ENCODE peak calls at places on chromosomes 13 and 19, in ten cellular contexts. J is anterior cingulate cortex; W is AG09319; V is activated CD4-positive, alpha-beta T cell treated with anti-CD3 and anti-CD28 coated beads, Interleukin-2, amount 10 ng/mL, durations not matched to agents 7 days and 5 days; X is NCI-H524 treated with DMSO at 0.1 percent for 48 hours; A is left ventricle myocardium inferior; M is midbrain; N is Daoy; S is glutamatergic neuron; Q is progenitor cell of endocrine pancreas. I is an unnamed sample.

GRCh38 chr13:27919299-27919933 is 384 bp upstream of the PDX1 start:
- DNase-seq in M (no peak), Q (no peak), N (no peak), J (no peak), S (no peak), W (no peak), A (no peak), V (no peak), X (no peak), I (no peak)

GRCh38 chr19:29022165-29022564 is 190.8 kb downstream of the UQCRFS1 start:
- DNase-seq in W (no peak), N (no peak), X (no peak), A (no peak), V (no peak), Q (no peak), M (no peak), J (no peak), S (no peak), I (no peak)

GRCh38 chr13:111567637-111568036 is 247.2 kb downstream of the TEX29 start:
- DNase-seq in V (no peak), Q (no peak), M (no peak), J (no peak), S (no peak), W (no peak), A (no peak), X (no peak), N (no peak), I (no peak)

GRCh38 chr19:47377801-47378200 is 28.7 kb downstream of the DHX34 start:
- DNase-seq in J (no peak), A (no peak), S (no peak), N (no peak), W (no peak), Q (no peak), X (no peak), M (no peak), V (no peak), I (no peak)

GRCh38 chr13:110642291-110642981 is 27.1 kb downstream of the NAXD start:
- DNase-seq in M (no peak), J (no peak), N (no peak), Q (no peak), V (no peak), W (no peak), S (no peak), A (no peak), X (no peak), I (no peak)

GRCh38 chr19:43707158-43707712 is 8.6 kb upstream of the IRGC start:
- DNase-seq in W (no peak), A (no peak), S (no peak), M (no peak), J (no peak), X (no peak), Q (no peak), V (no peak), N (no peak), I (no peak)

GRCh38 chr13:89496478-89496877 is 1825.3 kb downstream of the SLITRK5 start:
- DNase-seq in V (no peak), J (no peak), M (no peak), N (no peak), S (no peak), X (no peak), Q (no peak), W (no peak), A (no peak), I (no peak)

GRCh38 chr13:52447815-52448552 is 2.5 kb downstream of the VPS36 start:
- DNase-seq in J (no peak), W (no peak), Q (no peak), S (no peak), M (no peak), V (no peak), A (no peak), N (peak; percentile 18), X (no peak), I (no peak)

GRCh38 chr13:98942997-98943396 is 34.9 kb downstream of the DOCK9 start:
- DNase-seq in W (no peak), A (no peak), S (no peak), V (no peak), N (no peak), M (no peak), J (no peak), Q (no peak), X (no peak), I (no peak)

GRCh38 chr19:48516536-48516935 is 4.9 kb upstream of the LMTK3 start:
- DNase-seq in Q (no peak), W (no peak), A (no peak), M (no peak), N (no peak), V (no peak), X (no peak), J (no peak), S (no peak), I (no peak)